ENCODE peak calls at places on chromosomes 6 and 20, in four cellular contexts. One of them, this sample, is unnamed.

GRCh38 chr6:47164877-47165276 is 122.7 kb upstream of the ADGRF1 start:
- DNase-seq in CD4-positive, alpha-beta T cell: no peak
- DNase-seq in stomach: no peak
- DNase-seq in fibroblast of lung: no peak
- DNase-seq in this sample: no peak

GRCh38 chr20:36267605-36268500 is 31.6 kb downstream of the AAR2 start:
- DNase-seq in CD4-positive, alpha-beta T cell: no peak
- DNase-seq in stomach: no peak
- DNase-seq in fibroblast of lung: no peak
- DNase-seq in this sample: no peak

GRCh38 chr6:129498950-129499870 is 210.8 kb downstream of the ARHGAP18 start:
- DNase-seq in fibroblast of lung: peak
- DNase-seq in stomach: no peak
- DNase-seq in CD4-positive, alpha-beta T cell: no peak
- DNase-seq in this sample: no peak

GRCh38 chr6:35368038-35368887 is 25.9 kb downstream of the PPARD start:
- DNase-seq in fibroblast of lung: no peak
- DNase-seq in stomach: no peak
- DNase-seq in CD4-positive, alpha-beta T cell: no peak
- DNase-seq in this sample: no peak

GRCh38 chr6:158040051-158040803 is 58.6 kb downstream of the SYNJ2 start:
- DNase-seq in fibroblast of lung: peak
- DNase-seq in stomach: no peak
- DNase-seq in CD4-positive, alpha-beta T cell: no peak
- DNase-seq in this sample: no peak

GRCh38 chr6:105902401-105903031 is 183.6 kb upstream of the PRDM1 start:
- DNase-seq in stomach: no peak
- DNase-seq in CD4-positive, alpha-beta T cell: no peak
- DNase-seq in fibroblast of lung: no peak
- DNase-seq in this sample: no peak

GRCh38 chr20:61025536-61025935 is 226.5 kb upstream of the CDH4 start:
- DNase-seq in CD4-positive, alpha-beta T cell: no peak
- DNase-seq in stomach: no peak
- DNase-seq in fibroblast of lung: no peak
- DNase-seq in this sample: no peak

GRCh38 chr6:29851190-29851589 is 23.6 kb downstream of the HLA-G start:
- DNase-seq in CD4-positive, alpha-beta T cell: no peak
- DNase-seq in fibroblast of lung: no peak
- DNase-seq in stomach: no peak
- DNase-seq in this sample: no peak

GRCh38 chr6:113364781-113365545 is 492.2 kb upstream of the MARCKS start:
- DNase-seq in stomach: no peak
- DNase-seq in CD4-positive, alpha-beta T cell: no peak
- DNase-seq in fibroblast of lung: no peak
- DNase-seq in this sample: no peak

GRCh38 chr6:31657406-31658157 is 1.9 kb downstream of the APOM start:
- DNase-seq in CD4-positive, alpha-beta T cell: no peak
- DNase-seq in fibroblast of lung: no peak
- DNase-seq in stomach: no peak
- DNase-seq in this sample: no peak

GRCh38 chr6:143538374-143538773 is 26.9 kb upstream of the FUCA2 start:
- DNase-seq in fibroblast of lung: no peak
- DNase-seq in CD4-positive, alpha-beta T cell: no peak
- DNase-seq in stomach: no peak
- DNase-seq in this sample: no peak

GRCh38 chr6:20427856-20428255 is 26.2 kb downstream of the E2F3 start:
- DNase-seq in fibroblast of lung: no peak
- DNase-seq in stomach: no peak
- DNase-seq in CD4-positive, alpha-beta T cell: no peak
- DNase-seq in this sample: no peak

GRCh38 chr6:147868493-147869222 is 360.2 kb downstream of the SAMD5 start:
- DNase-seq in stomach: no peak
- DNase-seq in CD4-positive, alpha-beta T cell: no peak
- DNase-seq in fibroblast of lung: peak
- DNase-seq in this sample: no peak

GRCh38 chr20:44056010-44056698 is 130.8 kb downstream of the JPH2 start:
- DNase-seq in fibroblast of lung: no peak
- DNase-seq in CD4-positive, alpha-beta T cell: peak
- DNase-seq in stomach: peak
- DNase-seq in this sample: peak

GRCh38 chr6:28161410-28162079 is 19.9 kb downstream of the ZKSCAN8 start:
- DNase-seq in stomach: peak
- DNase-seq in fibroblast of lung: peak
- DNase-seq in CD4-positive, alpha-beta T cell: peak
- DNase-seq in this sample: no peak

GRCh38 chr20:17525650-17526049 is 5.5 kb downstream of the BFSP1 start:
- DNase-seq in stomach: peak
- DNase-seq in CD4-positive, alpha-beta T cell: no peak
- DNase-seq in fibroblast of lung: no peak
- DNase-seq in this sample: no peak

GRCh38 chr6:166627875-166628849 is 1.1 kb upstream of the RPS6KA2 start:
- DNase-seq in CD4-positive, alpha-beta T cell: peak
- DNase-seq in fibroblast of lung: peak
- DNase-seq in stomach: peak
- DNase-seq in this sample: peak

GRCh38 chr6:129490551-129491245 is 219.3 kb downstream of the ARHGAP18 start:
- DNase-seq in CD4-positive, alpha-beta T cell: peak
- DNase-seq in stomach: no peak
- DNase-seq in fibroblast of lung: peak
- DNase-seq in this sample: no peak

GRCh38 chr20:32737371-32738223 is 5.7 kb downstream of the COMMD7 start:
- DNase-seq in CD4-positive, alpha-beta T cell: peak
- DNase-seq in fibroblast of lung: peak
- DNase-seq in stomach: no peak
- DNase-seq in this sample: no peak

GRCh38 chr6:102680413-102680812 is 1286.9 kb downstream of the GRIK2 start:
- DNase-seq in stomach: no peak
- DNase-seq in fibroblast of lung: no peak
- DNase-seq in CD4-positive, alpha-beta T cell: no peak
- DNase-seq in this sample: no peak

GRCh38 chr20:43404880-43405279 is 52.8 kb upstream of the SRSF6 start:
- DNase-seq in stomach: no peak
- DNase-seq in fibroblast of lung: no peak
- DNase-seq in CD4-positive, alpha-beta T cell: no peak
- DNase-seq in this sample: no peak

GRCh38 chr20:19824861-19825260 is 66.8 kb downstream of the RIN2 start:
- DNase-seq in CD4-positive, alpha-beta T cell: no peak
- DNase-seq in fibroblast of lung: no peak
- DNase-seq in stomach: no peak
- DNase-seq in this sample: no peak
- H3K27ac ChIP-seq in CD4-positive, alpha-beta T cell: no peak
- H3K27ac ChIP-seq in fibroblast of lung: no peak
- H3K27ac ChIP-seq in stomach: no peak
- H3K27ac ChIP-seq in this sample: no peak

GRCh38 chr6:169190144-169190584 is 63.5 kb downstream of the THBS2 start:
- DNase-seq in fibroblast of lung: peak
- DNase-seq in CD4-positive, alpha-beta T cell: no peak
- DNase-seq in stomach: no peak
- DNase-seq in this sample: no peak

GRCh38 chr6:169189227-169189626 is 64.4 kb downstream of the THBS2 start:
- DNase-seq in fibroblast of lung: no peak
- DNase-seq in CD4-positive, alpha-beta T cell: no peak
- DNase-seq in stomach: no peak
- DNase-seq in this sample: no peak

GRCh38 chr6:169186496-169187169 is 67.0 kb downstream of the THBS2 start:
- DNase-seq in stomach: no peak
- DNase-seq in CD4-positive, alpha-beta T cell: no peak
- DNase-seq in fibroblast of lung: no peak
- DNase-seq in this sample: no peak

GRCh38 chr6:169189686-169190085 is 64.0 kb downstream of the THBS2 start:
- DNase-seq in stomach: no peak
- DNase-seq in CD4-positive, alpha-beta T cell: no peak
- DNase-seq in fibroblast of lung: no peak
- DNase-seq in this sample: no peak

DNA sequence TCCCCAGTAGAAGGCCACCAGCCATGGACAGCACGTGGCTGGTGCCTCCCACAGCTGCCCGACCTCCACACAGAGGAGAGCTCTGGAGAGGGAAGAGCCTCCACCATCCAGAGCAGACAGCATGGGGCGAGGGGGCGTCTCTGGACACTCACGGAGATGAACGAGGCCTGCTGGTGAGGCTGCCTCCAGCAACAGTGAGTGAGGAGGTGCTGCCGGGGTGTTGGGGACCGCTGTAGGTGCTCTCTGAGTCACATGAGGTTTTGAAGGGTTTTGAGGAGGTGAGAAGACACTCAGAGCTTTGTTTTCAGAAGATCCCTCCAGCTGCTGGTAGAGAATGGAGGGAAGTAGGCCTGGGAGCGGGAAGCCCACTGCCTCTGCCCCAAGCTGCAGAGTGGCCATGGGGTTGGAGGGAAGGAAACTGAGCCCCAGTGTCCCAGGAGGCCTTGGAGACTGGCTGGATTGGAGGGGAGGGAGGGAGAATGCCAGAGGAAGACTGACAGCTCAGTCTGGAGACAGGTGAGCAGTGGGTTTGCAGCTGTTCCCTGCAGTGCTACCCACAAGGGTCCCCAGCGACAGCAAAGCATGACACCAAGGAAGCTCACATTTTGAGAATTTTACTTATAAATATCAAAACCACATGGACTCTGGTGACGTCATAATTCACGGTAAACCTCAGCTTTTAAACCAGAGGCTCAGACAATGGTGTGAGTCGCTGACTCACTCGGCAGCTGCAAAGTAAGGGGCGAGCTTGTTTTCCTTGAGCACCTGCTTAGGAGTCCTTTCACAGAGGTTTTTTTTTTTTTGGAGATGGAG is 65.4 kb downstream of the THBS2 start:
- DNase-seq in fibroblast of lung: peak
- DNase-seq in CD4-positive, alpha-beta T cell: no peak
- DNase-seq in stomach: no peak
- DNase-seq in this sample: no peak
- H3K27ac ChIP-seq in fibroblast of lung: peak
- H3K27ac ChIP-seq in CD4-positive, alpha-beta T cell: no peak
- H3K27ac ChIP-seq in stomach: peak
- H3K27ac ChIP-seq in this sample: no peak

DNA sequence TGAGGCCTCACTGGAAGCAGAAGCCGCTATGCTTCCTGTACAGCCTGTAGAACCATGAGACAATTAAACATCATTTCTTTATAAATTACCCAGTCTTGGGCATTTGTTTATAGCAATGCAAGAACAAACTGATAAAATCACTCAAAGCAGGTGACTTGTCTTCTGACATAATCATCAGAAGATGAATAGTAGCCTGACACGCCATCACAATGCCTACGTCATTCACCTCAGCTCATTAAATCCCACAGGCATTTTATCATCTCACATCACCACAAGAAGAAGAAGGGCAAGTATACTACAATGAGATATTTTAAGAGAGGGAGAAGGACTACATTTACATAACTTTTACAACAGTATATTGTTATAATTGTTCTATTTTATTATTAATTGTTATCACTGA is 3.1 kb upstream of the CAP2 start:
- DNase-seq in fibroblast of lung: no peak
- DNase-seq in stomach: no peak
- DNase-seq in CD4-positive, alpha-beta T cell: no peak
- DNase-seq in this sample: no peak
- H3K27ac ChIP-seq in fibroblast of lung: no peak
- H3K27ac ChIP-seq in stomach: no peak
- H3K27ac ChIP-seq in CD4-positive, alpha-beta T cell: no peak
- H3K27ac ChIP-seq in this sample: no peak

GRCh38 chr6:170264086-170264485 is 26.8 kb downstream of the DLL1 start:
- DNase-seq in CD4-positive, alpha-beta T cell: no peak
- DNase-seq in stomach: no peak
- DNase-seq in fibroblast of lung: no peak
- DNase-seq in this sample: no peak
- H3K27ac ChIP-seq in CD4-positive, alpha-beta T cell: no peak
- H3K27ac ChIP-seq in stomach: no peak
- H3K27ac ChIP-seq in fibroblast of lung: no peak
- H3K27ac ChIP-seq in this sample: peak

This sample was measured in substantia nigra.